ENCODE peak calls at places on chromosome 7, in five cellular contexts. One of them, this sample, is unnamed. For H3K79me2, the result is how much of the 10 kb centered on the place peaks cover.

GRCh38 chr7:113200281-113200680 is 81.9 kb upstream of the SMIM30 start:
- DNase-seq in endothelial cell of umbilical vein: no peak
- DNase-seq in fibroblast of lung: peak
- DNase-seq in mammary epithelial cell: peak
- DNase-seq in HCT116: no peak
- DNase-seq in this sample: no peak

GRCh38 chr7:96701258-96701657 is 8.4 kb downstream of the SEM1 start:
- DNase-seq in endothelial cell of umbilical vein: no peak
- DNase-seq in HCT116: no peak
- DNase-seq in fibroblast of lung: no peak
- DNase-seq in mammary epithelial cell: no peak
- DNase-seq in this sample: no peak

GRCh38 chr7:130263130-130263529 is 3.5 kb upstream of the CPA2 start:
- DNase-seq in endothelial cell of umbilical vein: no peak
- DNase-seq in mammary epithelial cell: no peak
- DNase-seq in HCT116: no peak
- DNase-seq in fibroblast of lung: no peak
- DNase-seq in this sample: no peak

GRCh38 chr7:2386964-2387669 is 16.3 kb upstream of the CHST12 start:
- DNase-seq in endothelial cell of umbilical vein: peak
- DNase-seq in fibroblast of lung: no peak
- DNase-seq in HCT116: no peak
- DNase-seq in mammary epithelial cell: no peak
- DNase-seq in this sample: no peak

GRCh38 chr7:30556854-30557644 is 37.6 kb upstream of the GARS1 start:
- DNase-seq in HCT116: no peak
- DNase-seq in endothelial cell of umbilical vein: no peak
- DNase-seq in fibroblast of lung: peak
- DNase-seq in mammary epithelial cell: peak
- DNase-seq in this sample: peak

GRCh38 chr7:155815332-155816191 is 3.3 kb upstream of the SHH start:
- DNase-seq in fibroblast of lung: peak
- DNase-seq in HCT116: no peak
- DNase-seq in endothelial cell of umbilical vein: peak
- DNase-seq in mammary epithelial cell: peak
- DNase-seq in this sample: no peak

GRCh38 chr7:11730725-11731124 is 101.3 kb downstream of the THSD7A start:
- DNase-seq in endothelial cell of umbilical vein: no peak
- DNase-seq in mammary epithelial cell: no peak
- DNase-seq in fibroblast of lung: no peak
- DNase-seq in HCT116: no peak
- DNase-seq in this sample: no peak

GRCh38 chr7:95491634-95492314 is 6.0 kb downstream of the ASB4 start:
- DNase-seq in mammary epithelial cell: peak
- DNase-seq in endothelial cell of umbilical vein: no peak
- DNase-seq in fibroblast of lung: peak
- DNase-seq in HCT116: peak
- DNase-seq in this sample: peak

GRCh38 chr7:93935112-93935511 is 13.6 kb downstream of the GNG11 start:
- DNase-seq in mammary epithelial cell: no peak
- DNase-seq in fibroblast of lung: no peak
- DNase-seq in HCT116: no peak
- DNase-seq in endothelial cell of umbilical vein: peak
- DNase-seq in this sample: no peak

GRCh38 chr7:36084485-36085091 is 68.5 kb upstream of the EEPD1 start:
- DNase-seq in fibroblast of lung: peak
- DNase-seq in HCT116: peak
- DNase-seq in mammary epithelial cell: no peak
- DNase-seq in endothelial cell of umbilical vein: no peak
- DNase-seq in this sample: peak

GRCh38 chr7:1769286-1770200 is 99.5 kb downstream of the ELFN1 start:
- DNase-seq in mammary epithelial cell: no peak
- DNase-seq in HCT116: no peak
- DNase-seq in fibroblast of lung: no peak
- DNase-seq in endothelial cell of umbilical vein: no peak
- DNase-seq in this sample: no peak

DNA sequence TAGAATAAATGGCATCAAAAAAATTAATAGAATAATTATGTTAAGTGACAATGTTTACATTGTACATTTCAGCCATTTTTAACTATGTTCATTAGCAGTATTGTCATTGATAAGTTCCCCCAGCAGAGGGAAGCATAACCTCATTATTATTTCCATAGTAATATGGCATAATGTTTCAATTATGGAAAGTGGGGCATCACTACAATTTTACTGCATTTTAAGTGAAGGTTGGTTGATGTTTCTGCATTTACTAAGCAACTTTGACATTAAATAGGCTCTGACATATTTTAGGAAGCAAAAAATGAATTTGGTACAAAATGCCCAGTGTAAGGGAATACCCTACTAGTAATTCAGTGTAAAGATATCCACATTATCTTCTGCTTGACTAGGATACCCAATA is 218.3 kb downstream of the SEMA3A start:
- DNase-seq in fibroblast of lung: peak
- DNase-seq in endothelial cell of umbilical vein: peak
- DNase-seq in mammary epithelial cell: peak
- DNase-seq in HCT116: no peak
- DNase-seq in this sample: no peak
- H2AFZ ChIP-seq in fibroblast of lung: no peak
- H2AFZ ChIP-seq in endothelial cell of umbilical vein: no peak
- H2AFZ ChIP-seq in mammary epithelial cell: no peak
- H2AFZ ChIP-seq in HCT116: no peak
- H2AFZ ChIP-seq in this sample: no peak

GRCh38 chr7:44257213-44257612 is 56.4 kb downstream of the YKT6 start:
- DNase-seq in endothelial cell of umbilical vein: no peak
- DNase-seq in HCT116: no peak
- DNase-seq in mammary epithelial cell: no peak
- DNase-seq in fibroblast of lung: no peak
- DNase-seq in this sample: no peak
- H3K9ac ChIP-seq in endothelial cell of umbilical vein: peak
- H3K9ac ChIP-seq in HCT116: no peak
- H3K9ac ChIP-seq in mammary epithelial cell: no peak
- H3K9ac ChIP-seq in fibroblast of lung: peak
- H3K9ac ChIP-seq in this sample: peak

DNA sequence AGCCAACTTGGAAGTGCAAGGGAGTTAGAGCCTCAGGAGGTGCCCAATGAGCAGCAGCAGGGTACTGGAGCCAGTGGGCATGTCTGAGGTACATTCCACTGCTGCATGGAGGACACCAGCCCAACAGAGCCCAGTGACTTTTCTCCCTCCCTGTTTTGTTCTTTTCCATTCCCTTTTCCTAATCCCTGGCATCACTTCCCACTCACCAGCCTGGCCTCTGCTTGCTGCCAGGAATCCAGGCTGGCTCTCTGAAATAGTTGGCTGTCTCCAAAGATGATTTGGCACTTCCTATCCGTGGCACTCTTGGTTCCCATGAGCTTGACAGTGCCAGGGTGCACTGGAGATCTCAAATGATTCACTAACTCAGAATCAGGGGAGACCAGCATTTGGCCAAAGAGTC is 97.7 kb upstream of the ZPBP start:
- DNase-seq in mammary epithelial cell: no peak
- DNase-seq in endothelial cell of umbilical vein: no peak
- DNase-seq in fibroblast of lung: no peak
- DNase-seq in HCT116: no peak
- DNase-seq in this sample: no peak
- H3K79me2 ChIP-seq in mammary epithelial cell: under half
- H3K79me2 ChIP-seq in endothelial cell of umbilical vein: under half
- H3K79me2 ChIP-seq in fibroblast of lung: under half
- H3K79me2 ChIP-seq in HCT116: under half
- H3K79me2 ChIP-seq in this sample: under half

GRCh38 chr7:7761974-7762769 is 43.8 kb upstream of the RPA3 start:
- DNase-seq in fibroblast of lung: peak
- DNase-seq in endothelial cell of umbilical vein: peak
- DNase-seq in mammary epithelial cell: peak
- DNase-seq in HCT116: no peak
- DNase-seq in this sample: peak

GRCh38 chr7:7764515-7765138 is 46.2 kb upstream of the RPA3 start:
- DNase-seq in fibroblast of lung: no peak
- DNase-seq in HCT116: no peak
- DNase-seq in mammary epithelial cell: no peak
- DNase-seq in endothelial cell of umbilical vein: no peak
- DNase-seq in this sample: no peak

GRCh38 chr7:7757576-7757975 is 39.2 kb upstream of the RPA3 start:
- DNase-seq in HCT116: no peak
- DNase-seq in fibroblast of lung: no peak
- DNase-seq in endothelial cell of umbilical vein: no peak
- DNase-seq in mammary epithelial cell: no peak
- DNase-seq in this sample: no peak

GRCh38 chr7:7765422-7765821 is 47.0 kb upstream of the RPA3 start:
- DNase-seq in mammary epithelial cell: peak
- DNase-seq in endothelial cell of umbilical vein: no peak
- DNase-seq in fibroblast of lung: no peak
- DNase-seq in HCT116: no peak
- DNase-seq in this sample: no peak

DNA sequence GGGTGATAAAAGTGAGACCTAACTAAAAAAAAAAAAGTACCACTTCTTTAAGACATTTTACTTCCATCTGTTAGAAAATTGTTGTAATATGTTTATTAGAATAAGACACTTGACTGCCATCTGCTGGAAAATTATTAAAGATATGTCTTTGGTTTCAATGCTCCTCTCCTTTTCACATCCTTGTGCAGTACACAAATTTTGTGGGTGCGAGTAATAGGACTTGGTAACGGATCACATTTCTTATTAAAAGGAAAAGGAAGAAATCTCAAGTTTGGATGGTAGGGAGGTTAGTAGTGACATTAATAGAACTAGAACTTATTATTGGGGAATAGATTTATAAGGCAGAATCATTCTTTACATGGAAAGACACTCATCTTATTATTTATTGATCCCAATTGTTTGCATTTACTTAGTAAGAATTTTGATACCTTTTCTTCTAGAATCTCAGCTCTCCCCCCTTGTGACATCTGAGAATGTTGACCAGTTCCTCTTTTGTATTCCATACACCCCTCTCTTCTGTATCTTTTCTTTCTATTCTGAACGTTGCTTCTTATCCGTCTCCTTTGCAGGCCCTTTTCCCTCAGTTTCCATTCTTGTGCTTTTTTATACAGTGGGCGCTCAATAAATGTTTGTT is 43.0 kb upstream of the RPA3 start:
- DNase-seq in mammary epithelial cell: peak
- DNase-seq in HCT116: peak
- DNase-seq in fibroblast of lung: peak
- DNase-seq in endothelial cell of umbilical vein: peak
- DNase-seq in this sample: peak
- H2AFZ ChIP-seq in mammary epithelial cell: peak
- H2AFZ ChIP-seq in HCT116: no peak
- H2AFZ ChIP-seq in fibroblast of lung: peak
- H2AFZ ChIP-seq in endothelial cell of umbilical vein: peak
- H2AFZ ChIP-seq in this sample: no peak

GRCh38 chr7:27640914-27641570 is 21.6 kb downstream of the HIBADH start:
- DNase-seq in fibroblast of lung: peak
- DNase-seq in HCT116: no peak
- DNase-seq in mammary epithelial cell: peak
- DNase-seq in endothelial cell of umbilical vein: peak
- DNase-seq in this sample: peak

GRCh38 chr7:27647489-27647888 is 15.2 kb downstream of the HIBADH start:
- DNase-seq in HCT116: no peak
- DNase-seq in mammary epithelial cell: no peak
- DNase-seq in fibroblast of lung: no peak
- DNase-seq in endothelial cell of umbilical vein: no peak
- DNase-seq in this sample: no peak

GRCh38 chr7:27647052-27647451 is 15.6 kb downstream of the HIBADH start:
- DNase-seq in endothelial cell of umbilical vein: no peak
- DNase-seq in mammary epithelial cell: peak
- DNase-seq in fibroblast of lung: peak
- DNase-seq in HCT116: peak
- DNase-seq in this sample: peak

GRCh38 chr7:27641576-27642230 is 21.0 kb downstream of the HIBADH start:
- DNase-seq in fibroblast of lung: peak
- DNase-seq in HCT116: no peak
- DNase-seq in mammary epithelial cell: no peak
- DNase-seq in endothelial cell of umbilical vein: no peak
- DNase-seq in this sample: no peak

DNA sequence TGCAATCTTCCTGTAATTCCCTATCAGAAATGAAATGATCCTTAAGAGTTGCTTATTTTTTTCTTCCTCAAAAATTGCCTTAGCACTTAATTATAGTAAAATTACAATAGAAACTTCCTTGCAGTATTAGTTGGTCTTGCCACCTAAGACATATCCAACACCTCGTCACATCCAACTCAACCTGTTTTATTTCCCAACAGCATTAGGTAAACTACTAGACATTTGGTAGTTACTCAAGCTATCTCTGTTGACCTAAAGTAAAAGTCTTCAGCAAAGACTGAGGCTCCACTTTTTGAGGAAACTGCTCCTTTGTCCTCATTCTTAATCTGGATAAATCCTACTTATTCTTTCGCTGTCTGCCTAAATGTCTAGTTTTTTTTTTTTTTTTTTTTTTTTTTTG is 20.4 kb downstream of the HIBADH start:
- DNase-seq in endothelial cell of umbilical vein: no peak
- DNase-seq in HCT116: no peak
- DNase-seq in fibroblast of lung: no peak
- DNase-seq in mammary epithelial cell: no peak
- DNase-seq in this sample: no peak
- H3K9ac ChIP-seq in endothelial cell of umbilical vein: no peak
- H3K9ac ChIP-seq in HCT116: no peak
- H3K9ac ChIP-seq in fibroblast of lung: no peak
- H3K9ac ChIP-seq in mammary epithelial cell: no peak
- H3K9ac ChIP-seq in this sample: no peak

This sample was measured in astrocyte.